ENCODE peak calls at places on chromosome 5, in four cellular contexts. One of them, this sample, is unnamed.

GRCh38 chr5:175851311-175851710 is 20.1 kb upstream of the CPLX2 start:
- DNase-seq in RWPE1: no peak
- DNase-seq in WERI-Rb-1: no peak
- DNase-seq in lower lobe of right lung: no peak
- DNase-seq in this sample: no peak

GRCh38 chr5:64887910-64888309 is 119.2 kb downstream of the CWC27 start:
- DNase-seq in RWPE1: no peak
- DNase-seq in WERI-Rb-1: no peak
- DNase-seq in lower lobe of right lung: no peak
- DNase-seq in this sample: no peak

GRCh38 chr5:37847978-37848425 is 8.2 kb upstream of the GDNF start:
- DNase-seq in lower lobe of right lung: no peak
- DNase-seq in WERI-Rb-1: peak
- DNase-seq in RWPE1: peak
- DNase-seq in this sample: no peak

GRCh38 chr5:149439899-149440655 is 61.0 kb upstream of the IL17B start:
- DNase-seq in RWPE1: peak
- DNase-seq in lower lobe of right lung: no peak
- DNase-seq in WERI-Rb-1: peak
- DNase-seq in this sample: peak

GRCh38 chr5:140113180-140113698 is 670 bp upstream of the PURA start:
- DNase-seq in RWPE1: peak
- DNase-seq in lower lobe of right lung: peak
- DNase-seq in WERI-Rb-1: peak
- DNase-seq in this sample: no peak

GRCh38 chr5:3010301-3010952 is 258.9 kb upstream of the IRX2 start:
- DNase-seq in RWPE1: peak
- DNase-seq in WERI-Rb-1: no peak
- DNase-seq in lower lobe of right lung: no peak
- DNase-seq in this sample: no peak

GRCh38 chr5:55391707-55392106 is 83.9 kb downstream of the MTREX start:
- DNase-seq in WERI-Rb-1: no peak
- DNase-seq in lower lobe of right lung: no peak
- DNase-seq in RWPE1: no peak
- DNase-seq in this sample: no peak

GRCh38 chr5:43073597-43074546 is 33.8 kb upstream of the ANXA2R start:
- DNase-seq in lower lobe of right lung: no peak
- DNase-seq in WERI-Rb-1: peak
- DNase-seq in RWPE1: no peak
- DNase-seq in this sample: peak

GRCh38 chr5:72467987-72468386 is 39.2 kb downstream of the ZNF366 start:
- DNase-seq in RWPE1: peak
- DNase-seq in WERI-Rb-1: no peak
- DNase-seq in lower lobe of right lung: no peak
- DNase-seq in this sample: no peak

GRCh38 chr5:32887390-32887789 is 176.3 kb downstream of the NPR3 start:
- DNase-seq in WERI-Rb-1: no peak
- DNase-seq in lower lobe of right lung: no peak
- DNase-seq in RWPE1: no peak
- DNase-seq in this sample: no peak

GRCh38 chr5:13478831-13479465 is 465.5 kb downstream of the DNAH5 start:
- DNase-seq in RWPE1: peak
- DNase-seq in WERI-Rb-1: peak
- DNase-seq in lower lobe of right lung: no peak
- DNase-seq in this sample: peak

GRCh38 chr5:37869221-37869620 is 29.4 kb upstream of the GDNF start:
- DNase-seq in RWPE1: no peak
- DNase-seq in lower lobe of right lung: no peak
- DNase-seq in WERI-Rb-1: no peak
- DNase-seq in this sample: no peak

GRCh38 chr5:61280205-61280604 is 51.9 kb upstream of the ZSWIM6 start:
- DNase-seq in RWPE1: peak
- DNase-seq in WERI-Rb-1: no peak
- DNase-seq in lower lobe of right lung: no peak
- DNase-seq in this sample: no peak

GRCh38 chr5:133963493-133964128 is 4.8 kb downstream of the C5orf15 start:
- DNase-seq in WERI-Rb-1: no peak
- DNase-seq in lower lobe of right lung: no peak
- DNase-seq in RWPE1: no peak
- DNase-seq in this sample: no peak

GRCh38 chr5:144273232-144274027 is 102.8 kb downstream of the KCTD16 start:
- DNase-seq in lower lobe of right lung: no peak
- DNase-seq in RWPE1: no peak
- DNase-seq in WERI-Rb-1: no peak
- DNase-seq in this sample: no peak

GRCh38 chr5:82277987-82278710 is at the start of gene RPS23:
- DNase-seq in WERI-Rb-1: peak
- DNase-seq in lower lobe of right lung: peak
- DNase-seq in RWPE1: peak
- DNase-seq in this sample: peak

GRCh38 chr5:133356386-133357331 is 255.7 kb downstream of the FSTL4 start:
- DNase-seq in WERI-Rb-1: no peak
- DNase-seq in lower lobe of right lung: no peak
- DNase-seq in RWPE1: no peak
- DNase-seq in this sample: no peak

GRCh38 chr5:96743065-96743768 is 64.5 kb downstream of the ERAP1 start:
- DNase-seq in WERI-Rb-1: no peak
- DNase-seq in lower lobe of right lung: no peak
- DNase-seq in RWPE1: peak
- DNase-seq in this sample: no peak

GRCh38 chr5:86679529-86679928 is 61.8 kb downstream of the COX7C start:
- DNase-seq in lower lobe of right lung: no peak
- DNase-seq in RWPE1: peak
- DNase-seq in WERI-Rb-1: peak
- DNase-seq in this sample: peak

GRCh38 chr5:121969660-121970295 is 8.0 kb downstream of the SRFBP1 start:
- DNase-seq in RWPE1: no peak
- DNase-seq in lower lobe of right lung: no peak
- DNase-seq in WERI-Rb-1: no peak
- DNase-seq in this sample: no peak

GRCh38 chr5:175325681-175326080 is 118.3 kb downstream of the DRD1 start:
- DNase-seq in lower lobe of right lung: no peak
- DNase-seq in RWPE1: peak
- DNase-seq in WERI-Rb-1: no peak
- DNase-seq in this sample: no peak

GRCh38 chr5:109410389-109411174 is 808 bp upstream of the PJA2 start:
- DNase-seq in WERI-Rb-1: peak
- DNase-seq in lower lobe of right lung: peak
- DNase-seq in RWPE1: peak
- DNase-seq in this sample: peak

GRCh38 chr5:16856531-16856930 is 79.6 kb downstream of the MYO10 start:
- DNase-seq in lower lobe of right lung: no peak
- DNase-seq in WERI-Rb-1: peak
- DNase-seq in RWPE1: peak
- DNase-seq in this sample: no peak

GRCh38 chr5:56698463-56699381 is 116.6 kb upstream of the MAP3K1 start:
- DNase-seq in WERI-Rb-1: no peak
- DNase-seq in lower lobe of right lung: no peak
- DNase-seq in RWPE1: no peak
- DNase-seq in this sample: peak

GRCh38 chr5:95623706-95624105 is 3.8 kb downstream of the GPR150 start:
- DNase-seq in RWPE1: no peak
- DNase-seq in lower lobe of right lung: no peak
- DNase-seq in WERI-Rb-1: no peak
- DNase-seq in this sample: no peak

GRCh38 chr5:91329273-91329672 is 53.8 kb downstream of the ARRDC3 start:
- DNase-seq in lower lobe of right lung: no peak
- DNase-seq in RWPE1: no peak
- DNase-seq in WERI-Rb-1: no peak
- DNase-seq in this sample: no peak

GRCh38 chr5:181031716-181032115 is 8.3 kb upstream of the BTNL9 start:
- DNase-seq in lower lobe of right lung: no peak
- DNase-seq in RWPE1: no peak
- DNase-seq in WERI-Rb-1: no peak
- DNase-seq in this sample: no peak

GRCh38 chr5:32138839-32139493 is 35.2 kb downstream of the GOLPH3 start:
- DNase-seq in WERI-Rb-1: no peak
- DNase-seq in RWPE1: no peak
- DNase-seq in lower lobe of right lung: peak
- DNase-seq in this sample: no peak

GRCh38 chr5:150593996-150594395 is 46.5 kb upstream of the SYNPO start:
- DNase-seq in lower lobe of right lung: no peak
- DNase-seq in WERI-Rb-1: no peak
- DNase-seq in RWPE1: no peak
- DNase-seq in this sample: no peak

GRCh38 chr5:173474881-173475287 is 141.6 kb downstream of the BOD1 start:
- DNase-seq in lower lobe of right lung: no peak
- DNase-seq in WERI-Rb-1: no peak
- DNase-seq in RWPE1: no peak
- DNase-seq in this sample: no peak

GRCh38 chr5:138946241-138946623 is 71.1 kb upstream of the LRRTM2 start:
- DNase-seq in lower lobe of right lung: no peak
- DNase-seq in WERI-Rb-1: no peak
- DNase-seq in RWPE1: no peak
- DNase-seq in this sample: no peak

GRCh38 chr5:37637165-37637845 is 202.5 kb downstream of the GDNF start:
- DNase-seq in RWPE1: peak
- DNase-seq in WERI-Rb-1: no peak
- DNase-seq in lower lobe of right lung: no peak
- DNase-seq in this sample: no peak

GRCh38 chr5:113061851-113062631 is 85.4 kb downstream of the DCP2 start:
- DNase-seq in WERI-Rb-1: no peak
- DNase-seq in lower lobe of right lung: no peak
- DNase-seq in RWPE1: no peak
- DNase-seq in this sample: no peak

GRCh38 chr5:102211165-102211564 is 84.9 kb downstream of the SLCO4C1 start:
- DNase-seq in lower lobe of right lung: no peak
- DNase-seq in WERI-Rb-1: no peak
- DNase-seq in RWPE1: no peak
- DNase-seq in this sample: no peak

GRCh38 chr5:111743521-111743920 is 13.5 kb downstream of the NREP start:
- DNase-seq in WERI-Rb-1: no peak
- DNase-seq in lower lobe of right lung: no peak
- DNase-seq in RWPE1: no peak
- DNase-seq in this sample: no peak

GRCh38 chr5:42570946-42571625 is 147.8 kb downstream of the GHR start:
- DNase-seq in WERI-Rb-1: no peak
- DNase-seq in lower lobe of right lung: no peak
- DNase-seq in RWPE1: peak
- DNase-seq in this sample: no peak

GRCh38 chr5:159518361-159518760 is 188.1 kb upstream of the IL12B start:
- DNase-seq in WERI-Rb-1: no peak
- DNase-seq in lower lobe of right lung: peak
- DNase-seq in RWPE1: no peak
- DNase-seq in this sample: peak

GRCh38 chr5:58497956-58498942 is 7.0 kb downstream of the GAPT start:
- DNase-seq in lower lobe of right lung: no peak
- DNase-seq in WERI-Rb-1: peak
- DNase-seq in RWPE1: peak
- DNase-seq in this sample: peak

GRCh38 chr5:42566658-42567313 is 143.5 kb downstream of the GHR start:
- DNase-seq in WERI-Rb-1: no peak
- DNase-seq in RWPE1: no peak
- DNase-seq in lower lobe of right lung: no peak
- DNase-seq in this sample: no peak

This sample was measured in stomach.